ENCODE peak calls at places on chromosomes 6 and 20, in six cellular contexts. One of them, this sample, is unnamed.

GRCh38 chr6:37516076-37516919 is 16.6 kb upstream of the CCDC167 start:
- DNase-seq in GM23248: no peak
- DNase-seq in PC-3: peak; percentile 82
- DNase-seq in GM23338: peak; percentile 53
- DNase-seq in MM.1S: peak; percentile 30
- DNase-seq in neural progenitor cell: peak; percentile 83
- DNase-seq in this sample: peak; percentile 69

GRCh38 chr6:36671687-36672375 is 6.7 kb upstream of the CDKN1A start:
- DNase-seq in GM23248: no peak
- DNase-seq in PC-3: no peak
- DNase-seq in GM23338: no peak
- DNase-seq in MM.1S: no peak
- DNase-seq in neural progenitor cell: no peak
- DNase-seq in this sample: no peak

GRCh38 chr6:37688088-37688850 is 9.4 kb downstream of the MDGA1 start:
- DNase-seq in GM23248: no peak
- DNase-seq in PC-3: no peak
- DNase-seq in GM23338: no peak
- DNase-seq in MM.1S: peak; percentile 56
- DNase-seq in neural progenitor cell: no peak
- DNase-seq in this sample: no peak

GRCh38 chr6:143691900-143692572 is 14.3 kb downstream of the PHACTR2 start:
- DNase-seq in GM23248: no peak
- DNase-seq in PC-3: no peak
- DNase-seq in GM23338: no peak
- DNase-seq in MM.1S: no peak
- DNase-seq in neural progenitor cell: peak; percentile 35
- DNase-seq in this sample: no peak

GRCh38 chr20:9144643-9145042 is 75.8 kb downstream of the PLCB4 start:
- DNase-seq in GM23248: no peak
- DNase-seq in PC-3: no peak
- DNase-seq in GM23338: no peak
- DNase-seq in MM.1S: no peak
- DNase-seq in neural progenitor cell: no peak
- DNase-seq in this sample: no peak

GRCh38 chr6:44007818-44008660 is 119.2 kb downstream of the MRPL14 start:
- DNase-seq in GM23248: no peak
- DNase-seq in PC-3: no peak
- DNase-seq in GM23338: no peak
- DNase-seq in MM.1S: no peak
- DNase-seq in neural progenitor cell: no peak
- DNase-seq in this sample: no peak

GRCh38 chr20:1508576-1508975 is 17.4 kb upstream of the SIRPB2 start:
- DNase-seq in GM23248: peak; percentile 38
- DNase-seq in PC-3: peak; percentile 32
- DNase-seq in GM23338: no peak
- DNase-seq in MM.1S: no peak
- DNase-seq in neural progenitor cell: no peak
- DNase-seq in this sample: no peak

GRCh38 chr20:61964675-61965605 is 100.7 kb downstream of the TAF4 start:
- DNase-seq in GM23248: no peak
- DNase-seq in PC-3: no peak
- DNase-seq in GM23338: peak; percentile 37
- DNase-seq in MM.1S: no peak
- DNase-seq in neural progenitor cell: no peak
- DNase-seq in this sample: no peak

GRCh38 chr6:136920858-136921520 is 1.1 kb upstream of the SLC35D3 start:
- DNase-seq in GM23248: peak; percentile 40
- DNase-seq in PC-3: no peak
- DNase-seq in GM23338: peak; percentile 61
- DNase-seq in MM.1S: no peak
- DNase-seq in neural progenitor cell: peak; percentile 42
- DNase-seq in this sample: no peak
- TF ChIP-seq EZH2 in GM23248: peak; percentile 88
- TF ChIP-seq EZH2 in PC-3: no peak
- TF ChIP-seq EZH2 in GM23338: peak; percentile 82
- TF ChIP-seq EZH2 in MM.1S: no peak
- TF ChIP-seq EZH2 in neural progenitor cell: no peak
- TF ChIP-seq EZH2 in this sample: no peak

DNA sequence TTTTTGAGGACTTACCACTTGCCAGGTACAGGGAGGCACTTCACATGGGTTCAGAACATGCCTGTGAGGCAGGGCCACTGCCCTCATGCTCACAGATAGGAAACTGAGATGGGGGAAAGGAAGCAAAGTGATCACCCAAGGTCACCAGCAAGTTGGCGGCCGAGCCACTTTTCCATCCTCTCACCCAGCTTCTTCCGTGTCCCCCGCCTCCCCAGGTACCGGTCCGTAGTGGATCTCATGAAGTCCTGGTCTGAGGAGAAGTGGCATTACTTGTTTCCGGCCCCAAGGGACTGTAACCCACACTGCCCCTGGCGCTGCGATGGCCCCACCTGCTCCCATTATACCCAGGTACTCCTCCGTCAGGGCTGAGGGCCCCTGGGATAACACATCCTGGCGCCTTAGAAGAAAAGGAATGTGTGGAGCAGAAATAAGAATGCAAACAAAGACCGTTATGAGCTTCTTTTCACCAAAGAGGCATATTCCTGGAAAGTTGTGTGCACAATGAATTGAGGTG is 6.4 kb downstream of the R3HDML start:
- DNase-seq in GM23248: no peak
- DNase-seq in PC-3: no peak
- DNase-seq in GM23338: no peak
- DNase-seq in MM.1S: no peak
- DNase-seq in neural progenitor cell: no peak
- DNase-seq in this sample: no peak
- H3F3A ChIP-seq in GM23248: no peaks in the 10 kb centered on the region
- H3F3A ChIP-seq in PC-3: no peaks in the 10 kb centered on the region
- H3F3A ChIP-seq in GM23338: no peaks in the 10 kb centered on the region
- H3F3A ChIP-seq in MM.1S: no peaks in the 10 kb centered on the region
- H3F3A ChIP-seq in neural progenitor cell: no peaks in the 10 kb centered on the region
- H3F3A ChIP-seq in this sample: no peaks in the 10 kb centered on the region

GRCh38 chr6:15048367-15048766 is 197.5 kb upstream of the JARID2 start:
- DNase-seq in GM23248: no peak
- DNase-seq in PC-3: no peak
- DNase-seq in GM23338: no peak
- DNase-seq in MM.1S: no peak
- DNase-seq in neural progenitor cell: no peak
- DNase-seq in this sample: no peak
- H3K4me3 ChIP-seq in GM23248: no peak overlapping the region
- H3K4me3 ChIP-seq in PC-3: no peak overlapping the region
- H3K4me3 ChIP-seq in GM23338: no peak overlapping the region
- H3K4me3 ChIP-seq in MM.1S: no peak overlapping the region
- H3K4me3 ChIP-seq in neural progenitor cell: no peak overlapping the region
- H3K4me3 ChIP-seq in this sample: no peak overlapping the region

DNA sequence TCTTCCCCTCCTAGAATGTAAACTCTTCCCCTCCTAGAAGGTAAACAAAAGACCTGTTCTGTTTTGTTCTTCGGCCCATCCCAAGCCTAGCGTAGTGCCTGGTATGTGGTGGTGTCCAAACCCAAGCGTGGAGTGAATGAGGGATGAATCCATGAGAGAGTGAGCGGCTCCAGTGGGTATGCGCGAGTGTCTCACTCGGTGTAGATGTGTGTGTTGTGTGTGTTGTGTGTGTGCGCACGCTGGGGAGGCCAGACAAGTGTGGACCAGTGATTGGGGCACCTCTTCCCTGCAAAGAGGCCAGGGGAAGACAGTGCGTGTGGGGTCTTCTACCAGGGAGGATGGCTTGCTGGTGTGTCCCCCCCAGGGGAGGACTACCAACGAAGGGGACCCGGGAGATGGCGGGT is 392 bp upstream of the SLC2A10 start:
- DNase-seq in GM23248: peak; percentile 26
- DNase-seq in PC-3: peak; percentile 14
- DNase-seq in GM23338: peak; percentile 40
- DNase-seq in MM.1S: no peak
- DNase-seq in neural progenitor cell: no peak
- DNase-seq in this sample: no peak
- TF ChIP-seq EZH2 in GM23248: no peak
- TF ChIP-seq EZH2 in PC-3: no peak
- TF ChIP-seq EZH2 in GM23338: no peak
- TF ChIP-seq EZH2 in MM.1S: no peak
- TF ChIP-seq EZH2 in neural progenitor cell: no peak
- TF ChIP-seq EZH2 in this sample: no peak

DNA sequence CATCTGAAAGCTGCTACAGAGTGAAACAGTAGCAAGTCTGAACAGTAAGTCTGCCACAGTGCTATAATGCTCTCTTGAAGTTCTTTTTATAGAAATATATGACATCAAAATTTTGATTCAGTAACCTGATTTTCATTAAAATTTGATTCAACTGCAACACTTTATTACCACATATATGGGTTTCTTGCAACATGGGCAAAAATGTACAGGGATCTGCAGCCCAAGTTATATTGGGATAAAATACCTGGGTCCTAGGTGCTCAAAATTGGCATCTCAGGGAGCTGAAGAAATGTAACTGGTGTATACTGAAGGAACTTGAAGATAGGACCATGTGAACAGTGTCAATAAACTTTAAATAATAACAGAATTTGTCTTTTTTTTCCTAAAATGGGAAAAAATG is 10.8 kb downstream of the ROMO1 start:
- DNase-seq in GM23248: peak; percentile 0
- DNase-seq in PC-3: no peak
- DNase-seq in GM23338: no peak
- DNase-seq in MM.1S: no peak
- DNase-seq in neural progenitor cell: no peak
- DNase-seq in this sample: no peak
- H3F3A ChIP-seq in GM23248: peaks cover 85% of the 10 kb centered on the region
- H3F3A ChIP-seq in PC-3: peaks cover 52% of the 10 kb centered on the region
- H3F3A ChIP-seq in GM23338: peaks cover 38% of the 10 kb centered on the region
- H3F3A ChIP-seq in MM.1S: peaks cover 27% of the 10 kb centered on the region
- H3F3A ChIP-seq in neural progenitor cell: peaks cover 94% of the 10 kb centered on the region
- H3F3A ChIP-seq in this sample: peaks cover 97% of the 10 kb centered on the region

GRCh38 chr6:3340358-3340798 is 81.6 kb downstream of the PSMG4 start:
- DNase-seq in GM23248: peak; percentile 70
- DNase-seq in PC-3: no peak
- DNase-seq in GM23338: no peak
- DNase-seq in MM.1S: no peak
- DNase-seq in neural progenitor cell: no peak
- DNase-seq in this sample: no peak
- H3K4me3 ChIP-seq in GM23248: peak overlapping the region; percentile 30
- H3K4me3 ChIP-seq in PC-3: no peak overlapping the region
- H3K4me3 ChIP-seq in GM23338: no peak overlapping the region
- H3K4me3 ChIP-seq in MM.1S: no peak overlapping the region
- H3K4me3 ChIP-seq in neural progenitor cell: no peak overlapping the region
- H3K4me3 ChIP-seq in this sample: no peak overlapping the region

DNA sequence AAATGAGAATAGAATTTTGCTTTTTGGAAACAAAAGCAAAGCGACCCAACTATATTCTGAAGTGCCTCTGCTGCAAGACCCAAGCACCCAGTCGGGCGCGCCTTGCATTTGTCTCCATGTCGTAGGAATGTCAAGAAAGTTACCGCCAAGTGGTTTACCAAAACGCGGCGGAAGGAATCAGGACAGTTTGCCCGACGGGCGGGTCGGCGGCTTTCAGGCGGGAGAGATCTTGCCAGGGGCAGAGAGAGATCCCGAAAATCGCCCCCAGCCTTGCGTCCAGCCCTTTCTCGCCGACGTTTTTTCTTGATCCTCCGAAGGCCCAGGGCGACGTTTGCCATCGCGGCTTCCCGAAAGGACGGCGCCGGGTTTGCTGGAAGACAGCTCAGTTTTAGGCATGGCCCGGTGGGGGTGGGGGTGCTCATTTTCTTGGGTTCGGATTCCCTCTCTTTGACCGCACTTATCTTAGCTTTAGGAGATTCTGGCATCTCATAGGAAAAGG is 3.9 kb upstream of the LIN28B start:
- DNase-seq in GM23248: no peak
- DNase-seq in PC-3: no peak
- DNase-seq in GM23338: peak; percentile 95
- DNase-seq in MM.1S: no peak
- DNase-seq in neural progenitor cell: peak; percentile 85
- DNase-seq in this sample: no peak
- TF ChIP-seq EZH2 in GM23248: peak; percentile 82
- TF ChIP-seq EZH2 in PC-3: no peak
- TF ChIP-seq EZH2 in GM23338: no peak
- TF ChIP-seq EZH2 in MM.1S: no peak
- TF ChIP-seq EZH2 in neural progenitor cell: peak; percentile 19
- TF ChIP-seq EZH2 in this sample: no peak

This sample was measured in PC-9.